ENCODE peak calls at places on chromosomes 7 and 10, in five cellular contexts. R is mucosa of descending colon, F is psoas muscle, Z is heart left ventricle, T is endodermal cell. S is an unnamed sample.

GRCh38 chr7:21653623-21654022 is 110.8 kb downstream of the DNAH11 start:
- DNase-seq in T (no peak), F (no peak), Z (no peak), R (no peak), S (no peak)

GRCh38 chr7:98687331-98687863 is 70.3 kb downstream of the NPTX2 start:
- DNase-seq in R (no peak), F (no peak), Z (no peak), T (no peak), S (no peak)

GRCh38 chr10:71431216-71431944 is 34.7 kb downstream of the CDH23 start:
- DNase-seq in R (no peak), T (peak; percentile 29), Z (peak; percentile 4), F (no peak), S (no peak)

GRCh38 chr10:76874151-76874550 is 763.5 kb downstream of the KCNMA1 start:
- DNase-seq in Z (no peak), T (no peak), F (peak; percentile 60), R (no peak), S (no peak)

GRCh38 chr7:29611941-29612527 is 48.4 kb downstream of the PRR15 start:
- DNase-seq in R (no peak), F (no peak), Z (no peak), T (no peak), S (no peak)

GRCh38 chr7:28984631-28985030 is 26.5 kb upstream of the TRIL start:
- DNase-seq in T (peak; percentile 71), Z (peak; percentile 53), F (peak; percentile 61), R (no peak), S (peak; percentile 53)

GRCh38 chr7:123557016-123557630 is 495 bp downstream of the NDUFA5 start:
- DNase-seq in Z (no peak), F (no peak), T (no peak), R (no peak), S (no peak)

GRCh38 chr10:16116404-16117304 is 256.3 kb upstream of the MINDY3 start:
- DNase-seq in Z (no peak), T (peak; percentile 59), F (no peak), R (no peak), S (no peak)

GRCh38 chr7:2321020-2321419 is 6.8 kb upstream of the SNX8 start:
- DNase-seq in T (peak; percentile 73), R (no peak), F (no peak), Z (no peak), S (no peak)

GRCh38 chr7:103752995-103753394 is 236.5 kb downstream of the RELN start:
- DNase-seq in F (no peak), T (no peak), Z (no peak), R (no peak), S (no peak)

GRCh38 chr7:69429817-69430501 is 168.3 kb upstream of the AUTS2 start:
- DNase-seq in Z (peak; percentile 65), R (peak; percentile 41), T (peak; percentile 54), F (peak; percentile 79), S (peak; percentile 51)

GRCh38 chr10:70481105-70481504 is 2.5 kb downstream of the PALD1 start:
- DNase-seq in Z (no peak), F (no peak), R (no peak), T (no peak), S (no peak)

GRCh38 chr7:137944168-137944567 is 57.7 kb downstream of the CREB3L2 start:
- DNase-seq in R (no peak), Z (no peak), F (no peak), T (no peak), S (no peak)

GRCh38 chr7:33143996-33144718 is 14.8 kb downstream of the BBS9 start:
- DNase-seq in T (no peak), R (no peak), Z (no peak), F (no peak), S (no peak)

GRCh38 chr7:50677279-50677996 is 105.3 kb downstream of the GRB10 start:
- DNase-seq in T (peak; percentile 33), R (no peak), Z (no peak), F (no peak), S (no peak)

DNA sequence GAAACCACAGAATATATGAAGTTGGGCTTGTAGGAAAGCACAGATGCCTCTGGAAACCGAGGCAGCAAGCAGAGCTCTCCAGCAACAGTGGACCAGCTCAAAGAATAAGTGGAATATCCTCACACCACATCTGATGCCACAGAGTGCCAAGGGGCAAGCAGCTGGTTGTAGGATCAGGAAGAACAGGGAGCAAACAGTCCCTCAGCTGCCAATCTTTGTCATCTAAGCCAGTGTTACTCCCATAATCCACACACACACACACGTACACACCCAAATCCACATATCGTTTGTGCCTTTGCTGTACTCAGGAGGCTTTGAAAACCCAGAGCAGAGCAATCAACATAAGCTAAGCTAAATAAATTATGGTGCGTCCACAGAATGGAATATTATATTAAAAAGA is 20.7 kb upstream of the SEC24C start:
- DNase-seq in R (no peak), T (no peak), F (no peak), Z (no peak), S (no peak)
- H3K36me3 ChIP-seq in R (peaks cover 3% of the 10 kb centered on the region), T (peaks cover 67% of the 10 kb centered on the region), F (no peaks in the 10 kb centered on the region), Z (peaks cover 95% of the 10 kb centered on the region), S (peaks cover 95% of the 10 kb centered on the region)

GRCh38 chr10:131942455-131942854 is 39.3 kb downstream of the BNIP3 start:
- DNase-seq in Z (no peak), T (no peak), R (no peak), F (no peak), S (no peak)
- H3K36me3 ChIP-seq in Z (peaks cover 86% of the 10 kb centered on the region), T (peaks cover 80% of the 10 kb centered on the region), R (no peaks in the 10 kb centered on the region), F (no peaks in the 10 kb centered on the region), S (peaks cover 93% of the 10 kb centered on the region)

GRCh38 chr10:24597961-24598360 is 125.7 kb downstream of the ARHGAP21 start:
- DNase-seq in F (no peak), Z (no peak), R (no peak), T (no peak), S (no peak)
- H3K36me3 ChIP-seq in F (peaks cover under 1% of the 10 kb centered on the region), Z (peaks cover 100% of the 10 kb centered on the region), R (peaks cover 11% of the 10 kb centered on the region), T (peaks cover 90% of the 10 kb centered on the region), S (peaks cover 100% of the 10 kb centered on the region)

GRCh38 chr7:146701166-146701565 is 584.6 kb downstream of the CNTNAP2 start:
- DNase-seq in F (no peak), R (no peak), T (no peak), Z (no peak), S (no peak)
- H3K36me3 ChIP-seq in F (no peaks in the 10 kb centered on the region), R (no peaks in the 10 kb centered on the region), T (no peaks in the 10 kb centered on the region), Z (no peaks in the 10 kb centered on the region), S (no peaks in the 10 kb centered on the region)

DNA sequence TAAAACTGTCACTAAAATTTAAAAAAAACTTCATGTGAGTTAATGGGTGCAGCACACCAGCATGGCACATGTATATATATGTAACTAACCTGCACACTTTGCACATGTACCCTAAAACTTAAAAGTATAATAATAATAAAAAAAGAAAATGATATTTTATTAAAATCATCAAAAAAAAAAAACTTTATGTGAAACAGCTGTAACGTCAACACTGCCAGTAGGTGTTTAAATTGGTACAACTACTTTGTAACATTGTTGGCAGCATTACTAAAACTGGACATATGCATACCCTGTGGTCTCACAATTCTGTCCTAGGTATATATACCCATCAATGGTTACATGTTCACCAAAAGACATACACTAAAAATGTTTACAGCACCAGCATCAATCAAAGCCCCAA is 82.1 kb downstream of the NDUFB2 start:
- DNase-seq in T (no peak), R (no peak), F (no peak), Z (no peak), S (no peak)
- H3K36me3 ChIP-seq in T (peaks cover 80% of the 10 kb centered on the region), R (peaks cover 4% of the 10 kb centered on the region), F (no peaks in the 10 kb centered on the region), Z (peaks cover 98% of the 10 kb centered on the region), S (peaks cover 88% of the 10 kb centered on the region)

GRCh38 chr7:156964971-156965370 is 15.5 kb downstream of the NOM1 start:
- DNase-seq in R (no peak), Z (no peak), F (no peak), T (no peak), S (no peak)
- H3K36me3 ChIP-seq in R (peaks cover 10% of the 10 kb centered on the region), Z (peaks cover 93% of the 10 kb centered on the region), F (peaks cover 19% of the 10 kb centered on the region), T (peaks cover 86% of the 10 kb centered on the region), S (peaks cover 97% of the 10 kb centered on the region)

GRCh38 chr10:381346-381745 is 246.1 kb downstream of the ZMYND11 start:
- DNase-seq in F (no peak), Z (no peak), T (no peak), R (no peak), S (no peak)

GRCh38 chr10:385571-386300 is 250.5 kb downstream of the ZMYND11 start:
- DNase-seq in T (no peak), Z (no peak), F (no peak), R (no peak), S (no peak)

GRCh38 chr10:381805-382204 is 246.6 kb downstream of the ZMYND11 start:
- DNase-seq in Z (no peak), R (no peak), T (no peak), F (no peak), S (no peak)

GRCh38 chr10:386751-387693 is 251.8 kb downstream of the ZMYND11 start:
- DNase-seq in Z (no peak), F (no peak), R (no peak), T (no peak), S (no peak)

DNA sequence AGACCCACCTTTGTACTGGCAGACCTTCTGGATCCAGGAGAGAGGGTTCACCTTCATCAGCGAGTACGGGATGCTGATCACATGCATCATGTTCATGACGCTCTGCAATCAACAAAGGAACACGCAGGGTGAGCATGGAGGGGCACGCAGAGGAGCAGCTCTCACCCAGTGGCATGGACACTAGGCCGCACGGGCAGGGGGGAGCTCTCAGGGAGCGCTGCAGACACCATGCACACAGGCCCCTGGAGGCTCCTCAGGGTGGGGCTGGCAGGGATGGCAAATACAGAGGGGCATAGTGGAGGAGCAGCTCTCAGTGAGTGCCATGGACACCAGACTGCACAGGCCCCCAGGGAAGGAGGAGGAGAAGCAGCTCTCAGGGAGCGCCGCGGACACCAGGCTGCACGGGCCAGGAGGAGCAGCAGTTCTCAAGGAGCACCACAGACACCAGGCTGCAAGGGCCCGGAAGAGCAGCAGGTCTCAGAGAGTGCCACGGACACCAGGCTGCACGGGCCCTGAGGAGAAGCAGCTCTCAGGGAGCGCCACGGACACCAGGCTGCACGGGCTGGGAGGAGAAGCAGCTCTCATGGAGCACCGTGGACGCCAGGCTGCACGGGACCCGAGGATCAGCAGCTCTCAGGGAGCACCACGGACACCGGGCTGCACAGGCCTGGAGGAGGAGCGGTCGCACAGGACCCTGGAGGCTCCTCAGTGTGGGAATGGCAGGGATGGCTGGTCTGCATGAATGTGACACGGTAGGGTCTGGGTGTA is 249.5 kb downstream of the ZMYND11 start:
- DNase-seq in F (no peak), R (no peak), Z (no peak), T (no peak), S (no peak)
- H3K36me3 ChIP-seq in F (peaks cover 3% of the 10 kb centered on the region), R (peaks cover 2% of the 10 kb centered on the region), Z (peaks cover 82% of the 10 kb centered on the region), T (peaks cover 43% of the 10 kb centered on the region), S (peaks cover 67% of the 10 kb centered on the region)

DNA sequence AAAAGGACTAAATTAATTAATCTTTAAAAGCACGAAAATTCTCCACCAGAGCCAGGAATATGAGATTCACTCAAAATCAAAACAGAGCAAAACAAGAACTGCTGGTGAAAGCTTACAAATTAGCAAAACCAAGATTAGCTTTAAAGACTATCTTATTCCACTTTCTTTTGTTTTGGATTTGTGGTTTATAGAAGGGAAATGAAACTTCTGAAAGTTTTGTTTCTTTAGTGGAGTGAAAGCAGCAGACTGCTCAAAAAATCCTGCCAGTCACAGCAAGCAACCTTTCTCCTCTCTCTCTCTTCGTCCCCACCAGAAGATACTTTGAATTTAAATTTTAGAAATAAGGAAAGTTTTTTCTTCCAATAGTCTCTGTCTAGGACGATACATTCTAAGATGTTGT is 7.8 kb downstream of the ACTA2 start:
- DNase-seq in T (no peak), R (no peak), F (no peak), Z (no peak), S (no peak)
- H3K36me3 ChIP-seq in T (no peaks in the 10 kb centered on the region), R (no peaks in the 10 kb centered on the region), F (no peaks in the 10 kb centered on the region), Z (peaks cover 69% of the 10 kb centered on the region), S (peaks cover 33% of the 10 kb centered on the region)